ENCODE peak calls at places on chromosome 22, in seven cellular contexts. I is ovary, S is left ventricle myocardium inferior, P is aorta, Y is bronchial epithelial cell, F is tibial artery, B is neuronal stem cell. A is an unnamed sample. For H3K27me3, the result is how much of the 10 kb centered on the place peaks cover.

GRCh38 chr22:45268167-45268957 is 16.4 kb upstream of the UPK3A start:
- DNase-seq in I (peak), S (no peak), P (peak), Y (no peak), F (no peak), B (peak), A (no peak)

GRCh38 chr22:29879738-29880137 is 3.2 kb upstream of the MTMR3 start:
- DNase-seq in I (no peak), S (no peak), P (no peak), Y (no peak), F (no peak), B (no peak), A (no peak)

GRCh38 chr22:30325724-30326703 is 727 bp downstream of the TBC1D10A start:
- DNase-seq in I (peak), S (no peak), P (peak), Y (no peak), F (peak), B (no peak), A (no peak)

GRCh38 chr22:46626356-46626755 is 6.2 kb downstream of the GRAMD4 start:
- DNase-seq in I (no peak), S (no peak), P (peak), Y (no peak), F (no peak), B (no peak), A (no peak)

GRCh38 chr22:50314455-50315288 is 7.2 kb upstream of the PLXNB2 start:
- DNase-seq in I (no peak), S (peak), P (no peak), Y (no peak), F (no peak), B (no peak), A (no peak)

GRCh38 chr22:45262931-45263789 is 21.6 kb upstream of the UPK3A start:
- DNase-seq in I (no peak), S (peak), P (peak), Y (no peak), F (peak), B (no peak), A (no peak)

GRCh38 chr22:49977578-49977977 is 17.0 kb downstream of the PIM3 start:
- DNase-seq in I (no peak), S (no peak), P (peak), Y (no peak), F (no peak), B (no peak), A (no peak)

GRCh38 chr22:50083462-50084081 is 1.7 kb downstream of the MLC1 start:
- DNase-seq in I (no peak), S (no peak), P (peak), Y (peak), F (no peak), B (no peak), A (no peak)

GRCh38 chr22:49614966-49615965 is 212.4 kb downstream of the BRD1 start:
- DNase-seq in I (no peak), S (peak), P (peak), Y (no peak), F (peak), B (no peak), A (no peak)

GRCh38 chr22:29314074-29314473 is 1.4 kb downstream of the RASL10A start:
- DNase-seq in I (no peak), S (no peak), P (no peak), Y (no peak), F (no peak), B (no peak), A (no peak)

GRCh38 chr22:18119409-18120110 is 9.0 kb downstream of the TUBA8 start:
- DNase-seq in I (no peak), S (peak), P (peak), Y (no peak), F (no peak), B (no peak), A (no peak)

GRCh38 chr22:49592780-49593501 is 234.7 kb downstream of the BRD1 start:
- DNase-seq in I (no peak), S (no peak), P (peak), Y (no peak), F (no peak), B (no peak), A (no peak)

GRCh38 chr22:38699784-38700183 is 959 bp downstream of the JOSD1 start:
- DNase-seq in I (peak), S (no peak), P (no peak), Y (peak), F (no peak), B (no peak), A (no peak)

GRCh38 chr22:47064016-47064415 is 301.6 kb downstream of the TBC1D22A start:
- DNase-seq in I (no peak), S (peak), P (peak), Y (no peak), F (no peak), B (no peak), A (no peak)

GRCh38 chr22:27041745-27042144 is 384.4 kb downstream of the MIAT start:
- DNase-seq in I (no peak), S (no peak), P (no peak), Y (no peak), F (no peak), B (no peak), A (no peak)

GRCh38 chr22:33335611-33336279 is 277.6 kb upstream of the SYN3 start:
- DNase-seq in I (no peak), S (no peak), P (no peak), Y (no peak), F (no peak), B (no peak), A (no peak)

GRCh38 chr22:49497266-49497665 is 330.4 kb downstream of the BRD1 start:
- DNase-seq in I (no peak), S (no peak), P (no peak), Y (peak), F (no peak), B (no peak), A (no peak)

GRCh38 chr22:38971202-38971601 is 10.9 kb upstream of the APOBEC3B start:
- DNase-seq in I (no peak), S (no peak), P (peak), Y (no peak), F (no peak), B (no peak), A (no peak)

GRCh38 chr22:32204856-32205722 is at the start of gene RFPL2:
- DNase-seq in I (no peak), S (no peak), P (no peak), Y (peak), F (no peak), B (peak), A (peak)

GRCh38 chr22:49329636-49330035 is 498.0 kb downstream of the BRD1 start:
- DNase-seq in I (no peak), S (no peak), P (no peak), Y (no peak), F (no peak), B (no peak), A (no peak)

GRCh38 chr22:31248965-31249940 is 37.2 kb downstream of the LIMK2 start:
- DNase-seq in I (peak), S (no peak), P (no peak), Y (peak), F (no peak), B (no peak), A (no peak)

GRCh38 chr22:46239261-46240048 is 10.6 kb downstream of the CDPF1 start:
- DNase-seq in I (no peak), S (no peak), P (no peak), Y (no peak), F (no peak), B (no peak), A (no peak)

GRCh38 chr22:38419121-38419863 is 35.7 kb downstream of the KCNJ4 start:
- DNase-seq in I (no peak), S (no peak), P (peak), Y (no peak), F (no peak), B (no peak), A (no peak)

GRCh38 chr22:45615364-45615763 is 56.3 kb upstream of the ATXN10 start:
- DNase-seq in I (no peak), S (no peak), P (peak), Y (no peak), F (no peak), B (no peak), A (no peak)

GRCh38 chr22:37544955-37545702 is 15.2 kb upstream of the CDC42EP1 start:
- DNase-seq in I (peak), S (peak), P (peak), Y (peak), F (peak), B (no peak), A (peak)

GRCh38 chr22:49553076-49553475 is 274.6 kb downstream of the BRD1 start:
- DNase-seq in I (no peak), S (no peak), P (peak), Y (no peak), F (no peak), B (no peak), A (no peak)

GRCh38 chr22:24952837-24953293 is 349 bp downstream of the KIAA1671 start:
- DNase-seq in I (peak), S (peak), P (peak), Y (peak), F (peak), B (peak), A (peak)

GRCh38 chr22:26589367-26589844 is 526 bp downstream of the TPST2 start:
- DNase-seq in I (peak), S (peak), P (peak), Y (no peak), F (no peak), B (peak), A (no peak)

DNA sequence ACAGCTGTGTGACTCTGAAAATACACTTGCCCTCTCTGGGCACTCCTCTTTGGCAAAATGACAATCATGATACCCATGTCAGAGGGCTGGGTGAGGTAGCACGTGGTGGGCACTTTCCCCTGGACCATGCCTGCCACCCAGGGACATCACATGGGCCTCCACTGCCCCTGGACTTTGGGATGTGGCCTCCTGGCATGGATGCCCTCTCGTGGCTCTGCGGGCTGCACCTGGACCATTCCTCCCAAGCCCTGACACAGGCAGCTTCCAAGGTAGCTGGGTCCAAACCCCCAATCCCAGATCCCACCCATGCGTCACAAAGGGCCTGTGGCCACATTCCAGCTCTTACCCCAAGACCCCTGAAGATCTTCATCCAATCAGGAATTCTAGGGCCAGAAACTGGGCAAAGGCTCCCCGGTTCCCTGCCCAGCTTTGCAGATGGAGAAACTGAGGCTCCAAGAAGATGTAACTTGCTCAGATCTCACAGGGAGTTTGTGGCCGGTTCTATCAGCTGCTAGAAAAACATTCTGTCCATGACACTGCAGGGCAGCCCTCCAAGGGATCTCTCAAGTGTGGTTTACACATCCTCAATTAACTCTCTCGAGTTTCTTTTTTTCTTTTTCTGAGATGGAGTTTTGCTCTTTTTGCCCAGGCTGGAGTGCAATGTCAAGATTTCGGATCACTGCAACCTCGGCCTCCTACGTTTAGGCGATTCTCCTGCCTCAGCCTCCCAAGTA is 35.4 kb upstream of the CYB5R3 start:
- DNase-seq in I (peak), S (no peak), P (no peak), Y (no peak), F (peak), B (no peak), A (peak)
- H3K27me3 ChIP-seq in I (under half), S (under half), P (under half), Y (under half), F (under half), B (under half), A (under half)

GRCh38 chr22:36376265-36376664 is 11.5 kb downstream of the MYH9 start:
- DNase-seq in I (no peak), S (no peak), P (no peak), Y (no peak), F (no peak), B (no peak), A (no peak)

GRCh38 chr22:36377022-36377631 is 10.6 kb downstream of the MYH9 start:
- DNase-seq in I (no peak), S (no peak), P (no peak), Y (peak), F (no peak), B (no peak), A (no peak)

GRCh38 chr22:36373258-36373579 is 14.5 kb downstream of the MYH9 start:
- DNase-seq in I (no peak), S (peak), P (peak), Y (peak), F (peak), B (no peak), A (no peak)

GRCh38 chr22:36374603-36375024 is 13.2 kb downstream of the MYH9 start:
- DNase-seq in I (no peak), S (no peak), P (no peak), Y (peak), F (no peak), B (no peak), A (no peak)

GRCh38 chr22:36375071-36375980 is 12.4 kb downstream of the MYH9 start:
- DNase-seq in I (no peak), S (no peak), P (no peak), Y (peak), F (no peak), B (no peak), A (no peak)
- H3K4me3 ChIP-seq in I (no peak), S (no peak), P (no peak), Y (no peak), F (no peak), B (peak), A (no peak)

GRCh38 chr22:43734370-43735005 is 77.6 kb downstream of the EFCAB6 start:
- DNase-seq in I (no peak), S (no peak), P (no peak), Y (no peak), F (no peak), B (no peak), A (no peak)
- H3K27me3 ChIP-seq in I (under half), S (under half), P (under half), Y (under half), F (under half), B (under half), A (under half)

GRCh38 chr22:20268289-20268349 is at the start of gene RTN4R:
- DNase-seq in I (no peak), S (no peak), P (no peak), Y (no peak), F (no peak), B (no peak), A (no peak)
- H3K4me3 ChIP-seq in I (peak), S (peak), P (peak), Y (peak), F (peak), B (peak), A (no peak)

DNA sequence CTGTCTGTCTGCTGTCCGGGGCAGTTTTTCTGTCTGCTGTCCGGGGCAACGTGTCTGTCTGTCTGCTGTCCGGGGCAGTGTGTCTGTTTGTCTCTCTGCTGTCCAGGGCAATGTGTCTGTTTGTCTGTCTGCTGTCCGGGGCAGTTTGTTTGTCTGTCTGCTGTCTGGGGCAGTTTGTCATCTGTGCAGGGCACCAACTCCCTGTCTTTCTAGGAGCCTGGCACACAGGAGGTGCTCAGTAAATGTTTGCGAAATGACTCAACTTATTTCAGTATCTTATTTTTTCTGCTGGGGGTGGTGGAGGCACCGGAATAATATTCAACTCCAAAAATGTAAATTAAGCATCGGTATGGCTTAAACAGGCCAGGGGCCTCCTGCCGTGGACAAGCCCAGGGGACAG is 12.0 kb upstream of the TTLL12 start:
- DNase-seq in I (no peak), S (no peak), P (no peak), Y (no peak), F (no peak), B (no peak), A (no peak)
- H3K27me3 ChIP-seq in I (under half), S (under half), P (under half), Y (under half), F (under half), B (under half), A (under half)

A was measured in brain microvascular endothelial cell.